ENCODE peak calls at places on chromosomes 5 and 9, in eight cellular contexts. V is IMR-90, K is thyroid gland, X is stomach, S is GM12865, A is endothelial cell of umbilical vein, T is neural progenitor cell, O is OCI-LY7. M is an unnamed sample.

GRCh38 chr5:159908201-159908940 is 7.9 kb upstream of the ADRA1B start:
- DNase-seq in V (no peak), O (no peak), K (no peak), A (no peak), S (no peak), X (no peak), T (no peak), M (peak)

GRCh38 chr5:53777864-53778618 is 217.6 kb downstream of the NDUFS4 start:
- DNase-seq in T (no peak), X (peak), A (no peak), V (no peak), S (peak), K (no peak), O (no peak), M (no peak)

GRCh38 chr5:154793599-154794524 is 38.7 kb downstream of the LARP1 start:
- DNase-seq in S (no peak), V (peak), X (no peak), K (peak), O (no peak), T (no peak), A (peak), M (peak)

GRCh38 chr9:122332083-122332482 is 38.7 kb upstream of the PTGS1 start:
- DNase-seq in X (no peak), T (peak), K (no peak), V (no peak), S (no peak), A (peak), O (no peak), M (no peak)

GRCh38 chr5:41649659-41650058 is 139.3 kb upstream of the PLCXD3 start:
- DNase-seq in A (no peak), T (no peak), X (no peak), S (no peak), V (peak), K (no peak), O (no peak), M (peak)

GRCh38 chr9:129350143-129350935 is 172.3 kb upstream of the IER5L start:
- DNase-seq in K (no peak), A (no peak), V (no peak), O (no peak), X (no peak), S (no peak), T (no peak), M (no peak)

GRCh38 chr9:15423328-15423985 is 781 bp downstream of the SNAPC3 start:
- DNase-seq in T (peak), X (no peak), O (peak), A (peak), S (peak), V (peak), K (no peak), M (peak)

GRCh38 chr9:114221706-114222465 is 66.5 kb downstream of the COL27A1 start:
- DNase-seq in T (no peak), O (no peak), K (no peak), X (no peak), V (peak), S (no peak), A (peak), M (no peak)

GRCh38 chr9:26066237-26066636 is 388.0 kb upstream of the TUSC1 start:
- DNase-seq in A (no peak), V (no peak), X (no peak), S (no peak), T (no peak), O (no peak), K (no peak), M (no peak)

GRCh38 chr5:41754857-41755256 is 115.4 kb downstream of the OXCT1 start:
- DNase-seq in V (no peak), X (no peak), S (no peak), A (no peak), T (no peak), K (no peak), O (peak), M (no peak)

GRCh38 chr5:1887400-1888360 is 5.0 kb upstream of the IRX4 start:
- DNase-seq in A (no peak), X (no peak), S (no peak), V (no peak), K (no peak), T (peak), O (no peak), M (no peak)

GRCh38 chr5:76332620-76333170 is 70.4 kb upstream of the IQGAP2 start:
- DNase-seq in K (no peak), V (no peak), A (no peak), O (no peak), X (no peak), S (no peak), T (no peak), M (no peak)

GRCh38 chr5:41843456-41844112 is 26.6 kb downstream of the OXCT1 start:
- DNase-seq in X (no peak), S (peak), O (peak), A (peak), V (peak), K (peak), T (peak), M (peak)

GRCh38 chr5:76561247-76561891 is 61.8 kb downstream of the F2RL2 start:
- DNase-seq in O (no peak), X (no peak), S (no peak), K (no peak), T (no peak), A (no peak), V (no peak), M (no peak)

GRCh38 chr9:119009253-119009652 is 360.0 kb downstream of the BRINP1 start:
- DNase-seq in A (no peak), X (no peak), V (no peak), K (peak), T (no peak), O (no peak), S (no peak), M (no peak)

GRCh38 chr9:109640232-109641078 is 139.5 kb upstream of the PALM2AKAP2 start:
- DNase-seq in S (peak), O (no peak), T (peak), A (no peak), K (peak), X (peak), V (peak), M (peak)

GRCh38 chr5:90898330-90899013 is 339.9 kb downstream of the ADGRV1 start:
- DNase-seq in O (no peak), S (no peak), A (no peak), T (no peak), X (no peak), V (peak), K (no peak), M (peak)

GRCh38 chr5:147413266-147413665 is 96.6 kb downstream of the DPYSL3 start:
- DNase-seq in O (no peak), T (no peak), V (no peak), S (no peak), A (no peak), X (no peak), K (no peak), M (no peak)

GRCh38 chr5:107672212-107673105 is 1.7 kb upstream of the EFNA5 start:
- DNase-seq in S (peak), O (peak), V (peak), X (peak), T (peak), A (peak), K (peak), M (peak)

GRCh38 chr5:28766565-28767158 is 1728.3 kb upstream of the CDH9 start:
- DNase-seq in X (no peak), A (peak), T (peak), O (peak), K (no peak), V (peak), S (peak), M (peak)

GRCh38 chr5:23440703-23441102 is 66.7 kb upstream of the PRDM9 start:
- DNase-seq in V (no peak), T (no peak), S (no peak), A (no peak), X (no peak), O (no peak), K (no peak), M (no peak)

GRCh38 chr5:93151121-93151520 is 429.9 kb downstream of the NR2F1-AS1 start:
- DNase-seq in A (peak), O (no peak), S (no peak), X (no peak), V (peak), T (no peak), K (no peak), M (peak)

GRCh38 chr5:147968855-147969254 is 62.5 kb upstream of the C5orf46 start:
- DNase-seq in V (no peak), K (no peak), A (peak), X (no peak), S (no peak), O (no peak), T (no peak), M (peak)

GRCh38 chr5:180085837-180086236 is 14.3 kb upstream of the RNF130 start:
- DNase-seq in K (no peak), T (peak), V (no peak), S (no peak), O (no peak), X (no peak), A (peak), M (peak)

GRCh38 chr5:176441921-176442323 is 6.3 kb upstream of the FAF2 start:
- DNase-seq in X (no peak), K (no peak), S (no peak), O (no peak), V (peak), T (peak), A (peak), M (peak)

GRCh38 chr9:106890621-106891020 is 27.7 kb downstream of the ZNF462 start:
- DNase-seq in V (no peak), A (no peak), K (no peak), X (no peak), T (no peak), O (no peak), S (no peak), M (peak)

GRCh38 chr5:55226934-55227737 is at the start of gene MCIDAS:
- DNase-seq in K (peak), X (peak), T (peak), S (peak), A (peak), O (peak), V (peak), M (no peak)

GRCh38 chr9:91839926-91840464 is 110.0 kb downstream of the ROR2 start:
- DNase-seq in K (no peak), X (no peak), O (no peak), S (peak), T (no peak), A (no peak), V (no peak), M (no peak)

GRCh38 chr5:136222575-136223235 is 29.7 kb upstream of the SMIM32 start:
- DNase-seq in S (no peak), O (no peak), K (no peak), V (no peak), T (no peak), A (no peak), X (no peak), M (no peak)

GRCh38 chr9:92468206-92468605 is 14.1 kb downstream of the ASPN start:
- DNase-seq in V (peak), S (no peak), A (no peak), T (no peak), X (no peak), K (no peak), O (no peak), M (no peak)

GRCh38 chr5:53246042-53246836 is 136.7 kb upstream of the MOCS2 start:
- DNase-seq in S (no peak), O (no peak), A (no peak), T (no peak), X (no peak), K (no peak), V (peak), M (peak)

GRCh38 chr5:91038180-91038808 is 344.8 kb downstream of the ARRDC3 start:
- DNase-seq in X (no peak), K (no peak), O (no peak), T (no peak), S (no peak), A (no peak), V (no peak), M (no peak)

GRCh38 chr5:138632900-138633489 is 57.8 kb upstream of the HSPA9 start:
- DNase-seq in T (peak), K (peak), S (peak), O (peak), A (peak), V (peak), X (peak), M (peak)

GRCh38 chr5:64149268-64149667 is 16.4 kb upstream of the RNF180 start:
- DNase-seq in S (no peak), K (peak), V (no peak), X (no peak), O (no peak), T (no peak), A (no peak), M (peak)

GRCh38 chr5:104952876-104953275 is 1390.3 kb upstream of the NUDT12 start:
- DNase-seq in A (no peak), S (no peak), T (no peak), O (no peak), K (no peak), X (no peak), V (no peak), M (no peak)

DNA sequence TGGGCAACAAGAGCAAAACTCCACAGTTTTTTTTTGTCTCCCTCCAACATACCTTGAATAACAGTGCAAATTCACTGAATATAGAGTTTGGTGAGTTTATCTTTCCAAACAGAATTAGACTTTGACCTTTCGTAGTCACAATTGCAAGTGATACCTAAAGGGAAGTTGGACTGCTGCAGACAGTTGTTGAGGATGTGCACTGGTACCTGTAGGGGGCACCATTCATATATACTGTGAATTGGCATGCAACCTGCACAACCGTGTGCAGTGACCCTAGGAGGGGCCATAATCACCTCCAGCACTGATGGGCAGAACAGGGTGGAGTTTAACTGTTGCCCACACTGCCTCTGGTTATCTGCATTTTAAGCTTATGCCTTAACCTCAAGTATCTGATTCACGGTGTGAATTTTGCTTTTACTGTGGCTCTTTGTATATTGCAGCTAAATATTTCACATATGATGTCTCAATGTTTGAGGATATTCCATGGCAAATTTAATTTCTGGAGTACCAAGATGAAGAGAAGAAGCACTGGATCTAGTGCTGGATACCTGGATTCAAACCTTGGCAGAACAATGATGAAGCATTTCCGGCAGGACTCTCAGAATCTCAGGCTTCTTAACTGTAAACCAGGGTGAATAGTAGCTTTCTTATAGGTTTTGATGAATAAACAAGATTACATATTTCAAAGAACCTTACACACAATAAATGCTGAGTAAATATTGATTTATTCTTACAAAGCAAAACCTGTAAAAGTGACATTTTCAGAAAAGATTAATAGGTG is 144.4 kb downstream of the ACTBL2 start:
- DNase-seq in S (peak), T (peak), V (no peak), K (no peak), O (peak), X (no peak), A (peak), M (peak)
- TF ChIP-seq CTCF in S (peak), T (peak), V (peak), K (no peak), O (peak), X (no peak), A (peak), M (peak)

DNA sequence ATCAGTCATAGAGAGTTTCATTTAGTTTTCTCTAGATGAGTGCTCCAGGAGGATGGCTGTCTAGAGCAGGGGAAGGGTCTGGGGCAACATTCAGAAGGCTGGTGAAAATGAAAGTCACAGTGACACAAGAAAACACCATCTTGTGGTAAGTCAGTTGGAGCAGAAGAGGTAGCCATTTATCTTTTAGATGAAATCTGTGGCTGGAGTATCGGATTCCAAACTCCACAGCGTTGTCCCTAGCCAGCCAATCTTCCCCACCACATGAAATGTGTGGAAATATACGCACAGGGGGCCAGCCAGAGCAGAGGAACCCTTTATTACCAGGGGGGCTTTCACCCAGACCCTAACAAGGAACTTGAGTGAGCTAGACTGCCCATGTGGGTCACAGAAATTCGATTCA is 15.9 kb upstream of the TNFAIP8 start:
- DNase-seq in A (no peak), X (no peak), O (peak), K (no peak), S (peak), V (no peak), T (no peak), M (no peak)
- H3K4me3 ChIP-seq in A (no peak), X (no peak), O (peak), K (no peak), S (peak), V (no peak), T (no peak), M (no peak)

GRCh38 chr9:88243736-88244135 is 105.5 kb upstream of the SPATA31C2 start:
- DNase-seq in A (no peak), V (no peak), T (no peak), K (no peak), S (no peak), X (no peak), O (no peak), M (no peak)
- TF ChIP-seq CTCF in A (no peak), V (no peak), T (no peak), K (no peak), S (no peak), X (no peak), O (no peak), M (no peak)

DNA sequence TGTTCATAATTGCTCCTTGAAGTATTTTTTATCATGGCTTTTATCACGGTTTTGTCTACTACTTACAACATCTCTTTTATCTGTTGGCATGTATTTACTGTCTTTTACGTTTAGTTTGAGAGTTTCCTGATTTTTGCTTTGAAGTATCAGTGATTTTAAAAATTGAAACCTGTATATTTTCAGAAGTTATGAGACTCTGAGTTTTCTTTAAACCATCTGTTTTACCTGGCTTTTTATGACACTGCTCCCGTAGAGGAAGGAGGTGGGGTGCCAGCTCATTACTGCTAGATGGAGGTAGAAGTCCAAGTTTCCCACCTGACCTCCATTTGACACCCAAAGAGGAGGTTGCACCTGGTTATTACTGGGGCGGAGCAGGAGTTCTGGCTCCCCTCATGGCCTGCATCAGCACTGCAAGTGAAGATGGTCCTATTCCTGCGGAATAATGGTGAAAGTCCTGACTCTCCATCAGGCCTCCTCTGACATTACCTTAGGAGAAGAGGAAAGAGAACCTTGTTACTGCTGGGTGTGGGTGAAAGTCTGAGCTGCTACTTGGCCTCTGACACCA is 10.0 kb upstream of the ZNF131 start:
- DNase-seq in K (no peak), T (peak), X (no peak), A (no peak), S (peak), V (no peak), O (peak), M (no peak)
- H3K4me3 ChIP-seq in K (no peak), T (no peak), X (no peak), A (no peak), S (no peak), V (no peak), O (no peak), M (no peak)

GRCh38 chr5:132428811-132429440 is 59.4 kb downstream of the SLC22A5 start:
- DNase-seq in S (no peak), A (no peak), V (peak), K (no peak), O (no peak), T (no peak), X (no peak), M (peak)

GRCh38 chr5:132425975-132426524 is 56.5 kb downstream of the SLC22A5 start:
- DNase-seq in K (no peak), S (peak), T (no peak), A (no peak), X (no peak), V (no peak), O (no peak), M (no peak)

GRCh38 chr5:132426525-132427138 is 57.1 kb downstream of the SLC22A5 start:
- DNase-seq in S (peak), X (peak), V (peak), T (peak), K (peak), O (peak), A (peak), M (peak)

GRCh38 chr5:132428147-132428482 is 58.6 kb downstream of the SLC22A5 start:
- DNase-seq in V (no peak), O (no peak), X (no peak), K (no peak), T (no peak), S (no peak), A (no peak), M (no peak)

DNA sequence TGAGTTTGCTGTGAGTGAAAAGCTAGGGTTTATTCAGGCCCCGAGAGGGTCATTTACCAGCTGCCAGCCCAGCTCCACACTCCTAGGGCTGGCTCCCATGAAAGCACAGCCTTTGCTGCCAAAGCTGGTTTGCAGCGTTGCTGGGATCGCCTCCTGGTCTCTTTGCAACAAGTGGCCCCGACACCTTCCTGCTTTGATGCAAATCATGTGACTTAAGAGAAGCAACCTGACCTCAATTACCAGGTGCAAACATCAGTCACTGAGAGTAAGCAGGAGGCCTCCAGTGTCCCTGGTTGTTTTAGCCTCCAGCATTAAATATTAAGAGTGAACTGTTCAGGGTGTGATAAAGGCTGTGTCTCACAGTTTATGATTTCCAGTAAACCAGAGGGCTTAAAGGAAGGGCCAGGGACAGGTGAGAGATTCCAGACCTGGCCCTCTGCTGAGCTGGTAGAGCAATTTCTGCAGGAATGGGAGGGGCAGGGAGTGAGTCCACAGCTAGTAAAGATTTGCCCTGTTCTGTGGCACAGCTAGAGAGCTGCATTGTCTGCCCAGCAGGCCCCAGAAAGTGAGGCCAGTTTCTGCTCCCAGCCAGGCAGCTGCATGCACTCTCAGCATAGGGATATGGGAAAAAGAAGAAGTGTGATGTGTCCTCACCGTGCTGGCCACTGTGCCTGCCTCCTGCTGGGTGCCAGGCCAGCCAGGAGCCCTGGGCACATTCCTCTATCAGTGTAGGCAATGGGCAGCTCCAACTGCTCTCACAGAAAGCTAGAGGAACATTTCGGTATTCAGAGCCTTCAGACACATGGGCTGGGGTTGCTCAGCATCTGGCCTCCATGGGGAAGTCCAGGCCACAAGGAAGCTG is 58.0 kb downstream of the SLC22A5 start:
- DNase-seq in A (no peak), X (peak), T (no peak), O (peak), S (peak), V (no peak), K (peak), M (no peak)
- TF ChIP-seq CTCF in A (no peak), X (no peak), T (no peak), O (no peak), S (no peak), V (no peak), K (no peak), M (no peak)